ENCODE peak calls at places on chromosome 2, in ten cellular contexts. B is NCI-H82; W is AG08395; U is NCI-H446; J is A549; F is NAMALWA; G is anterior cingulate cortex; Y is effector CD4-positive, alpha-beta T cell; E is ureter; Z is RWPE1. V is an unnamed sample.
A peak's percentile ranks its signal among the peaks of the same experiment; 100 is the strongest.

GRCh38 chr2:99297990-99298389 is 3.0 kb downstream of the LYG1 start:
- DNase-seq in W (peak; percentile 13), U (no peak), E (no peak), Y (no peak), F (no peak), J (no peak), Z (no peak), G (no peak), B (no peak), V (no peak)

GRCh38 chr2:132797551-132797950 is 127.5 kb upstream of the LYPD1 start:
- DNase-seq in E (no peak), Z (no peak), G (no peak), Y (no peak), J (peak; percentile 9), U (no peak), W (peak; percentile 73), B (no peak), F (no peak), V (peak; percentile 26)

GRCh38 chr2:54801422-54801821 is 78.0 kb downstream of the EML6 start:
- DNase-seq in J (no peak), G (no peak), F (no peak), B (no peak), W (no peak), U (no peak), Z (no peak), Y (no peak), E (no peak), V (no peak)

GRCh38 chr2:69464575-69464974 is 27.3 kb upstream of the NFU1 start:
- DNase-seq in Z (peak; percentile 79), E (no peak), W (peak; percentile 56), G (no peak), J (peak; percentile 44), F (no peak), U (no peak), Y (no peak), B (peak; percentile 33), V (no peak)

GRCh38 chr2:9937968-9938367 is 13.5 kb upstream of the GRHL1 start:
- DNase-seq in E (no peak), Y (no peak), U (no peak), F (no peak), J (no peak), G (no peak), W (no peak), B (no peak), Z (no peak), V (no peak)

GRCh38 chr2:123993728-123994323 is 31.3 kb upstream of the CNTNAP5 start:
- DNase-seq in Z (peak; percentile 57), J (peak; percentile 34), E (peak; percentile 44), F (peak; percentile 60), B (peak; percentile 82), U (peak; percentile 24), G (peak; percentile 0), W (peak; percentile 23), Y (no peak), V (no peak)

GRCh38 chr2:74507926-74508520 is 528 bp upstream of the PCGF1 start:
- DNase-seq in E (no peak), Y (no peak), W (peak; percentile 77), Z (no peak), U (no peak), J (no peak), F (peak; percentile 35), B (peak; percentile 99), G (peak; percentile 43), V (peak; percentile 50)

GRCh38 chr2:14642499-14642898 is 10.0 kb downstream of the LRATD1 start:
- DNase-seq in W (no peak), U (no peak), E (no peak), G (no peak), Z (no peak), Y (no peak), F (peak; percentile 28), B (peak; percentile 44), J (no peak), V (no peak)

GRCh38 chr2:42040643-42041277 is 7.1 kb upstream of the PKDCC start:
- DNase-seq in G (no peak), E (no peak), J (no peak), U (no peak), Z (no peak), F (no peak), W (no peak), B (peak; percentile 22), Y (no peak), V (no peak)

GRCh38 chr2:493278-493677 is 183.9 kb downstream of the TMEM18 start:
- DNase-seq in G (no peak), F (no peak), U (no peak), Z (no peak), J (no peak), E (no peak), W (no peak), Y (no peak), B (no peak), V (no peak)

GRCh38 chr2:233263045-233263570 is 11.6 kb downstream of the ATG16L1 start:
- DNase-seq in W (no peak), U (no peak), B (no peak), Y (no peak), E (no peak), G (no peak), Z (no peak), J (no peak), F (no peak), V (no peak)

GRCh38 chr2:199055336-199055735 is 402.4 kb downstream of the SATB2 start:
- DNase-seq in F (no peak), E (no peak), Z (no peak), Y (no peak), B (no peak), W (no peak), G (no peak), U (no peak), J (no peak), V (no peak)

GRCh38 chr2:159742846-159743245 is 30.5 kb downstream of the MARCHF7 start:
- DNase-seq in F (no peak), E (no peak), U (no peak), G (no peak), Y (no peak), Z (no peak), B (no peak), W (no peak), J (no peak), V (no peak)